ENCODE peak calls at places on chromosomes 4 and X, in six cellular contexts. V is WERI-Rb-1, P is stomach, K is mesenchymal stem cell, D is caudate nucleus, S is body of pancreas. T is an unnamed sample.
A peak's percentile ranks its signal among the peaks of the same experiment; 100 is the strongest.

GRCh38 chrX:9164086-9164485 is 130.2 kb upstream of the FAM9B start:
- DNase-seq in K (no peak), S (no peak), D (no peak), P (no peak), V (no peak), T (no peak)

GRCh38 chrX:10156199-10157031 is at the start of gene CLCN4:
- DNase-seq in S (peak; percentile 73), D (peak; percentile 54), K (peak; percentile 56), P (peak; percentile 70), V (peak; percentile 67), T (peak; percentile 62)

GRCh38 chr4:169658970-169659735 is 38.8 kb downstream of the CLCN3 start:
- DNase-seq in P (no peak), S (no peak), V (no peak), K (peak; percentile 41), D (no peak), T (no peak)

GRCh38 chr4:163063891-163064290 is 102.8 kb downstream of the NAF1 start:
- DNase-seq in D (no peak), S (no peak), K (peak; percentile 49), V (no peak), P (no peak), T (no peak)

GRCh38 chrX:10965399-10965798 is 145.7 kb upstream of the HCCS start:
- DNase-seq in P (no peak), D (no peak), K (no peak), S (no peak), V (no peak), T (no peak)

GRCh38 chrX:72003811-72004750 is 93.4 kb downstream of the NHSL2 start:
- DNase-seq in V (peak; percentile 53), S (peak; percentile 31), D (no peak), K (peak; percentile 43), P (peak; percentile 44), T (no peak)

GRCh38 chrX:15653961-15654360 is 10.6 kb downstream of the CLTRN start:
- DNase-seq in D (no peak), P (no peak), K (no peak), V (no peak), S (no peak), T (no peak)

GRCh38 chr4:111027526-111027925 is 404.6 kb upstream of the PITX2 start:
- DNase-seq in S (no peak), V (no peak), D (no peak), K (peak; percentile 52), P (no peak), T (no peak)

DNA sequence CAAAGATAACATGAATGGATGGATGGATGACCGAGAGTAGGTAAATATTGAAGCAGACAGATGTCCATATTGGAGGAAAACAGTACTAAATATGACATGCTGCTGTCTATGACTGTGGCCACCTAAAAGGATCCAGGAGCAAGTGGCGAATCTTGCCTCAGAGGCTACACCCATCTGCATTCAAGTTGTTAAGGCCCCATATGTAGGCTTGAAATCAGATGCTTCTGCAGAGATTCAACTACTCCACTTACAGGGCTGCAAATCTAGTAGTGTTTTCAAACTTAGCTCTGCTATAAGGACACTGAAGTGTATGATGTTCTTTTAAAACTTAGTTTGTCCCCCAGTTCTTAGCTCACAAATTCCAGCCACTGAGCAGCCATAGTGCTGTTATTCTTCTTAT is 28.9 kb downstream of the SEPSECS start:
- DNase-seq in P (no peak), K (no peak), V (no peak), D (no peak), S (no peak), T (no peak)
- H3K27ac ChIP-seq in P (no peak overlapping the region), K (no peak overlapping the region), V (no peak overlapping the region), D (no peak overlapping the region), S (no peak overlapping the region), T (no peak overlapping the region)

GRCh38 chr4:99825272-99825671 is 8.6 kb downstream of the DAPP1 start:
- DNase-seq in D (no peak), P (no peak), K (no peak), V (no peak), S (no peak), T (no peak)
- H3K27ac ChIP-seq in D (no peak overlapping the region), P (no peak overlapping the region), K (no peak overlapping the region), V (no peak overlapping the region), S (no peak overlapping the region), T (no peak overlapping the region)

GRCh38 chrX:2500091-2500680 is 590 bp downstream of the DHRSX start:
- DNase-seq in D (no peak), K (peak; percentile 78), V (peak; percentile 44), P (peak; percentile 30), S (peak; percentile 40), T (no peak)

GRCh38 chrX:2499507-2499906 is 1.3 kb downstream of the DHRSX start:
- DNase-seq in K (no peak), D (no peak), V (no peak), S (no peak), P (peak; percentile 13), T (no peak)

GRCh38 chrX:2502120-2502667 is 1.4 kb upstream of the DHRSX start:
- DNase-seq in P (peak; percentile 22), D (no peak), K (no peak), V (no peak), S (no peak), T (no peak)

GRCh38 chrX:2501246-2502102 is 698 bp upstream of the DHRSX start:
- DNase-seq in K (no peak), S (no peak), P (peak; percentile 23), D (no peak), V (no peak), T (no peak)

DNA sequence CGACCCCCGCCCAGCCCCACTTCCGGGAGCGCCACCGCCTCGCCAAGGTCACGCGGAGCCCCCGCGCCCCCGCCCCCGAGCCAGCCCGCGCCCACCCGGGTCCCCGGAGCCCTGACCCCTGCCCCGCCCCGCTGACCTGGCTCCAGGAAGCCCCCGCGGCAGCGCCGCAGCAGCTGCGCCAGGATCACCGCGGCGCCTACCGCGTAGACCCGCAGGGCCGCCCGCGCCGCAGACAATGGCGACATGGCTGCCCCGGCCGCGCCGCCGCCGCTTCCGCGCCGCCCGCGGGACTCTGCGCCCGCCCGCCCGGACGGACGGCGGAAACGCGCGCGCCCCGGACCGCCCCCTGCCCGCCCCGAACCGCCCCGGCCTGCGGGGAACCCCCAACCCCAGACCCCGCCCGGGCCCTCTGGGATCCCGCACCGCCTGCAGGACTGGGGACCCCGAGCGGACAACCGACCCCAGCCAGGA is at the start of the genes DHRSX and ZBED1:
- DNase-seq in K (peak; percentile 38), P (peak; percentile 51), V (peak; percentile 18), S (peak; percentile 33), D (no peak), T (no peak)
- H3K27ac ChIP-seq in K (peak within 1 kb of the TSS; percentile 66), P (peak within 1 kb of the TSS; percentile 92), V (peak within 1 kb of the TSS; percentile 96), S (peak within 1 kb of the TSS; percentile 88), D (peak within 1 kb of the TSS; percentile 80), T (peak within 1 kb of the TSS; percentile 69)

GRCh38 chr4:166658585-166658984 is 575.7 kb downstream of the SPOCK3 start:
- DNase-seq in P (no peak), K (no peak), S (no peak), V (no peak), D (no peak), T (no peak)

GRCh38 chr4:166657261-166657660 is 577.0 kb downstream of the SPOCK3 start:
- DNase-seq in S (no peak), D (no peak), P (no peak), V (no peak), K (peak; percentile 71), T (no peak)

GRCh38 chr4:166662266-166662843 is 571.9 kb downstream of the SPOCK3 start:
- DNase-seq in D (no peak), K (no peak), V (no peak), P (no peak), S (no peak), T (no peak)
- H3K27ac ChIP-seq in D (no peak overlapping the region), K (no peak overlapping the region), V (no peak overlapping the region), P (no peak overlapping the region), S (no peak overlapping the region), T (no peak overlapping the region)

GRCh38 chr4:40306203-40306602 is 28.9 kb upstream of the CHRNA9 start:
- DNase-seq in P (no peak), S (no peak), V (no peak), K (no peak), D (no peak), T (no peak)
- H3K27ac ChIP-seq in P (no peak overlapping the region), S (no peak overlapping the region), V (no peak overlapping the region), K (no peak overlapping the region), D (no peak overlapping the region), T (no peak overlapping the region)

DNA sequence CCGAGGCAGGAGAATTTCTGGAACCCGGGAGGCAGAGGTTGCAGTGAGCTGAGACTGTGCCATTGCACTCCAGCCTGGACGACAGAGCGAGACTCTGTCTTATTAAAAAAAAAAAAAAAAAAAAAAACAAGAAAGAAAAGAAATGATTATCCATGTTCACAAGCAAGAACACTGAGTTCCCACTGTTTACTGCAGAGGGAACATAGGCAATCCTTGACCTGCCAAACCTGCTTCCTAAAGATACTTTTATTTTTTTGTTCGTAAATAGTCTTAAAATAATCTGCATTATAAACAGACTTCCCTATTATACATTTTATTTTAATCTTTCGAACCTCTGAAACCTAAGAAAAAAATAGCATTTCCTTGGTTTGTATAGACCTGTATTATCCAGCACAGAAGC is 50.6 kb upstream of the TBC1D14 start:
- DNase-seq in K (no peak), D (no peak), V (no peak), P (no peak), S (no peak), T (no peak)
- H3K27ac ChIP-seq in K (no peak overlapping the region), D (no peak overlapping the region), V (no peak overlapping the region), P (no peak overlapping the region), S (no peak overlapping the region), T (no peak overlapping the region)

GRCh38 chr4:38872620-38873019 is 5.0 kb downstream of the FAM114A1 start:
- DNase-seq in P (peak; percentile 42), K (peak; percentile 89), D (no peak), S (peak; percentile 63), V (no peak), T (no peak)
- H3K27ac ChIP-seq in P (peak overlapping the region; percentile 98), K (no peak overlapping the region), D (no peak overlapping the region), S (peak overlapping the region; percentile 70), V (no peak overlapping the region), T (peak overlapping the region; percentile 1)

DNA sequence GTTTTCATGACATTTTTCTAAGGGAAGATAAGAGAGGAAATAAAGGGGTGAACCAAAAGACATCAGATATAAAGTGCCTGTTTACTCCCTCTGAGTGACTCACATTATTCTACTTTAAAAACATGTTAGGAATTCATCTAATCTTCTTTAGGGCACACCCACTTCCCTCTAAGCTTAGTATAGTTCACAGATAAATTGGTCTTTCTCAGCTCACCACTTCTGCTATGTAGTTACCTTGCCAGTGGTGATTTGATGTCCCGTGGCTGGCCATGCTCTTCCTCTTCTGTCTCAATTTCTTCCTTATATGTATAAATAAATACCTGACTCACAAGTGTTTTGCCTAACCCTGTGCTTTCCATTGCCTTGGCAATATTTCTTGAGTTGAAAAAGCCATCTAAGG is 96.8 kb downstream of the PDLIM5 start:
- DNase-seq in S (no peak), P (no peak), V (no peak), K (peak; percentile 86), D (no peak), T (no peak)
- H3K27ac ChIP-seq in S (no peak overlapping the region), P (no peak overlapping the region), V (no peak overlapping the region), K (peak overlapping the region; percentile 74), D (no peak overlapping the region), T (no peak overlapping the region)

DNA sequence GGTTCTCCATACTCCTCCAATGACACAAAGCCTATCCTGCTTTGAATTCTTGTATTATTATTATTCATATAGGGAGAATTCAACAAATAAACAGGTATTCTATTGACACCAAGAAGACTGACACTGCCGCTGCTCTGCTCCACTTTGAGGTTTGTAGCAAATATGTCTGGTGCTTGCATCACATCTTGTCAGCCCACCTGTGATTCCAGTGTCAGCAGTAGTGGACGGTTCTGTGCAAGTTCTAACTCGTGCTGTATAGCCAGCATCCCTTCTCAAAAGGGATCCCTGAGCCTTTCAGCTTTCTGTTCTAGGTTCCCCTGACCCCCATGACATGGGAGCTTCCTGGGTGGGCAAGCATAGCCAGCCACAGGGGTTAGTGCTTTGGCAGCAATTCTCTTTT is 296.0 kb upstream of the FTHL17 start:
- DNase-seq in K (no peak), P (no peak), V (no peak), S (no peak), D (no peak), T (no peak)
- H3K27ac ChIP-seq in K (no peak overlapping the region), P (no peak overlapping the region), V (no peak overlapping the region), S (no peak overlapping the region), D (no peak overlapping the region), T (no peak overlapping the region)

GRCh38 chrX:69362889-69363288 is 141.2 kb upstream of the NALF2 start:
- DNase-seq in S (no peak), K (no peak), P (no peak), D (no peak), V (peak; percentile 63), T (no peak)
- H3K27ac ChIP-seq in S (no peak overlapping the region), K (no peak overlapping the region), P (peak overlapping the region; percentile 10), D (no peak overlapping the region), V (peak overlapping the region; percentile 75), T (no peak overlapping the region)